ENCODE peak calls at places on chromosome 6, in four cellular contexts. One of them, this sample, is unnamed.

GRCh38 chr6:81331526-81331925 is 421.0 kb downstream of the TENT5A start:
- DNase-seq in OCI-LY7: no peak
- DNase-seq in CD8-positive, alpha-beta T cell: no peak
- DNase-seq in neural crest cell: no peak
- DNase-seq in this sample: no peak

GRCh38 chr6:84688187-84688878 is 76.1 kb downstream of the TBX18 start:
- DNase-seq in OCI-LY7: no peak
- DNase-seq in CD8-positive, alpha-beta T cell: no peak
- DNase-seq in neural crest cell: no peak
- DNase-seq in this sample: no peak

GRCh38 chr6:24549158-24549557 is 54.4 kb downstream of the ALDH5A1 start:
- DNase-seq in OCI-LY7: no peak
- DNase-seq in CD8-positive, alpha-beta T cell: no peak
- DNase-seq in neural crest cell: no peak
- DNase-seq in this sample: no peak

GRCh38 chr6:36735110-36735971 is 37.7 kb downstream of the RAB44 start:
- DNase-seq in OCI-LY7: no peak
- DNase-seq in CD8-positive, alpha-beta T cell: no peak
- DNase-seq in neural crest cell: no peak
- DNase-seq in this sample: no peak

GRCh38 chr6:27839303-27840081 is 72.7 kb downstream of the OR2B2 start:
- DNase-seq in OCI-LY7: peak; percentile 66
- DNase-seq in CD8-positive, alpha-beta T cell: no peak
- DNase-seq in neural crest cell: no peak
- DNase-seq in this sample: no peak

GRCh38 chr6:137229075-137229759 is 10.0 kb upstream of the IFNGR1 start:
- DNase-seq in OCI-LY7: no peak
- DNase-seq in CD8-positive, alpha-beta T cell: no peak
- DNase-seq in neural crest cell: no peak
- DNase-seq in this sample: no peak

GRCh38 chr6:143183735-143184134 is 123.0 kb downstream of the AIG1 start:
- DNase-seq in OCI-LY7: no peak
- DNase-seq in CD8-positive, alpha-beta T cell: no peak
- DNase-seq in neural crest cell: no peak
- DNase-seq in this sample: no peak

GRCh38 chr6:30227763-30228487 is 14.7 kb upstream of the TRIM26 start:
- DNase-seq in OCI-LY7: no peak
- DNase-seq in CD8-positive, alpha-beta T cell: no peak
- DNase-seq in neural crest cell: no peak
- DNase-seq in this sample: peak; percentile 27

GRCh38 chr6:130749402-130749801 is 77.8 kb upstream of the SMLR1 start:
- DNase-seq in OCI-LY7: no peak
- DNase-seq in CD8-positive, alpha-beta T cell: no peak
- DNase-seq in neural crest cell: no peak
- DNase-seq in this sample: no peak

GRCh38 chr6:32194825-32195651 is 2.6 kb upstream of the GPSM3 start:
- DNase-seq in OCI-LY7: peak; percentile 71
- DNase-seq in CD8-positive, alpha-beta T cell: no peak
- DNase-seq in neural crest cell: peak; percentile 31
- DNase-seq in this sample: no peak

GRCh38 chr6:31125586-31126363 is 5.5 kb upstream of the CDSN start:
- DNase-seq in OCI-LY7: no peak
- DNase-seq in CD8-positive, alpha-beta T cell: no peak
- DNase-seq in neural crest cell: no peak
- DNase-seq in this sample: no peak

GRCh38 chr6:7343546-7344475 is 30.8 kb upstream of the SSR1 start:
- DNase-seq in OCI-LY7: no peak
- DNase-seq in CD8-positive, alpha-beta T cell: no peak
- DNase-seq in neural crest cell: no peak
- DNase-seq in this sample: no peak

GRCh38 chr6:11762782-11763459 is 15.7 kb downstream of the ADTRP start:
- DNase-seq in OCI-LY7: no peak
- DNase-seq in CD8-positive, alpha-beta T cell: no peak
- DNase-seq in neural crest cell: no peak
- DNase-seq in this sample: no peak

GRCh38 chr6:156866181-156866862 is 89.1 kb downstream of the ARID1B start:
- DNase-seq in OCI-LY7: peak; percentile 38
- DNase-seq in CD8-positive, alpha-beta T cell: no peak
- DNase-seq in neural crest cell: no peak
- DNase-seq in this sample: peak; percentile 36
- TF ChIP-seq CTCF in OCI-LY7: peak; percentile 50
- TF ChIP-seq CTCF in CD8-positive, alpha-beta T cell: no peak
- TF ChIP-seq CTCF in neural crest cell: no peak
- TF ChIP-seq CTCF in this sample: peak; percentile 44

GRCh38 chr6:89970609-89971337 is 76.5 kb downstream of the GJA10 start:
- DNase-seq in OCI-LY7: no peak
- DNase-seq in CD8-positive, alpha-beta T cell: no peak
- DNase-seq in neural crest cell: peak; percentile 33
- DNase-seq in this sample: peak; percentile 30
- TF ChIP-seq CTCF in OCI-LY7: peak; percentile 57
- TF ChIP-seq CTCF in CD8-positive, alpha-beta T cell: peak; percentile 39
- TF ChIP-seq CTCF in neural crest cell: peak; percentile 72
- TF ChIP-seq CTCF in this sample: peak; percentile 35

DNA sequence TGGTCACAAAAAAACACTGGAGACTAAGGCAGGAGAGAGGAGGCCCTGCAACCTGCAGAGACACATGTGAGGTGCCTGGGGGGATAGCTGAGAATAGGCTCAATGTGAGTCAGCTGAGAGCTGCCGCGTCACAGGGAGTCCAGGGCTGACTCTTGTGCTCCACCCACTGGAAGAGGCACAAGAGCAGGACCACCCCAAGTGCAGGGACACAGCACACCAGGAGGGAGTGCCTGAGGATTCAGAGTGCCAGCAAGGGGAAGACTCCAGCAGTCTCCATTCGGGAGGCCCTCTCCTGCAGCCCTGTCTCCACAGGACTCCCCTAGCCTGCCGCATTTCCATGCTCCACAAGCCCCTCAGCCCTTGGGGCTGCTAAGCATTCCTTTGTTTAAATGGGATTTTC is 105.5 kb downstream of the HUS1B start:
- DNase-seq in OCI-LY7: peak; percentile 46
- DNase-seq in CD8-positive, alpha-beta T cell: no peak
- DNase-seq in neural crest cell: no peak
- DNase-seq in this sample: peak; percentile 29
- TF ChIP-seq CTCF in OCI-LY7: peak; percentile 50
- TF ChIP-seq CTCF in CD8-positive, alpha-beta T cell: no peak
- TF ChIP-seq CTCF in neural crest cell: no peak
- TF ChIP-seq CTCF in this sample: peak; percentile 31

GRCh38 chr6:148200302-148200701 is 142.3 kb upstream of the SASH1 start:
- DNase-seq in OCI-LY7: no peak
- DNase-seq in CD8-positive, alpha-beta T cell: no peak
- DNase-seq in neural crest cell: no peak
- DNase-seq in this sample: no peak
- TF ChIP-seq CTCF in OCI-LY7: no peak
- TF ChIP-seq CTCF in CD8-positive, alpha-beta T cell: no peak
- TF ChIP-seq CTCF in neural crest cell: no peak
- TF ChIP-seq CTCF in this sample: no peak

GRCh38 chr6:305371-306206 is 13.3 kb downstream of the DUSP22 start:
- DNase-seq in OCI-LY7: peak; percentile 74
- DNase-seq in CD8-positive, alpha-beta T cell: no peak
- DNase-seq in neural crest cell: no peak
- DNase-seq in this sample: peak; percentile 93

GRCh38 chr6:303263-303662 is 11.0 kb downstream of the DUSP22 start:
- DNase-seq in OCI-LY7: no peak
- DNase-seq in CD8-positive, alpha-beta T cell: no peak
- DNase-seq in neural crest cell: no peak
- DNase-seq in this sample: no peak

GRCh38 chr6:302760-303159 is 10.5 kb downstream of the DUSP22 start:
- DNase-seq in OCI-LY7: no peak
- DNase-seq in CD8-positive, alpha-beta T cell: no peak
- DNase-seq in neural crest cell: no peak
- DNase-seq in this sample: no peak

GRCh38 chr6:304833-305370 is 12.6 kb downstream of the DUSP22 start:
- DNase-seq in OCI-LY7: no peak
- DNase-seq in CD8-positive, alpha-beta T cell: no peak
- DNase-seq in neural crest cell: no peak
- DNase-seq in this sample: no peak

DNA sequence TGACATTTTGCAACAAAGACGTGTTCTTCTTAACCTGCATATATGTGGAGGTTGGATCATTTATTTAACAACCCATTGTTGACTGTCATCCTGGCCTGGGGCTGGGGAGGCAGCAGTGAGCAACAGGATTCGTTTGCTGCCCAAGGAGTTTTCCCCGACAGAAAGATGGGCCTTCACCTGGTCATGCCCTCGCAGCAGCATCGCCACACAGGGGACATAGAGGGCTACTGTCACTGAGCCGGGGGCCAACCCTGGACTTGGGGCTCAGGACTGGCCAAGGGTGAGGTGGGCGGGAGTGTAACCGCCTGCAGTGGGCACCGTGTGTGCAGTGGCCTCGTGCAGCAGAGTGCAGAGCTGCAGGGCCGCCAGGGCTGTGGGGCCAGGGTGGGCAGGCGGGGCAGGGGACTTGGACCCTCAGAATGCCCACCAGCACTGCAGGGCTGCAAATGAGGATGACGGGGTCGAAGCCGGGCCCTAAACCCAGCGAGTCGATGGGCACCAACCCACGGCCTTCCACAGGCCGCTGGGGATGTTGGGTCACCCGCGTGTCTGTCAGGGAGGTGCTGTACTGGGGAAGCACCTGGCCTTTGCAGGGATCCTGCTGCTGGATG is 11.8 kb downstream of the DUSP22 start:
- DNase-seq in OCI-LY7: no peak
- DNase-seq in CD8-positive, alpha-beta T cell: no peak
- DNase-seq in neural crest cell: no peak
- DNase-seq in this sample: no peak
- TF ChIP-seq CTCF in OCI-LY7: peak; percentile 72
- TF ChIP-seq CTCF in CD8-positive, alpha-beta T cell: no peak
- TF ChIP-seq CTCF in neural crest cell: no peak
- TF ChIP-seq CTCF in this sample: peak; percentile 42

GRCh38 chr6:138275976-138276375 is 57.7 kb upstream of the PBOV1 start:
- DNase-seq in OCI-LY7: no peak
- DNase-seq in CD8-positive, alpha-beta T cell: no peak
- DNase-seq in neural crest cell: no peak
- DNase-seq in this sample: no peak
- TF ChIP-seq CTCF in OCI-LY7: no peak
- TF ChIP-seq CTCF in CD8-positive, alpha-beta T cell: no peak
- TF ChIP-seq CTCF in neural crest cell: no peak
- TF ChIP-seq CTCF in this sample: no peak

GRCh38 chr6:126804255-126805064 is 314.0 kb upstream of the RSPO3 start:
- DNase-seq in OCI-LY7: peak; percentile 17
- DNase-seq in CD8-positive, alpha-beta T cell: no peak
- DNase-seq in neural crest cell: peak; percentile 30
- DNase-seq in this sample: peak; percentile 18
- TF ChIP-seq CTCF in OCI-LY7: peak; percentile 88
- TF ChIP-seq CTCF in CD8-positive, alpha-beta T cell: no peak
- TF ChIP-seq CTCF in neural crest cell: peak; percentile 84
- TF ChIP-seq CTCF in this sample: peak; percentile 71

This sample was measured in GM10248.